ENCODE peak calls at places on chromosome 7, in six cellular contexts. P is NCI-H345; J is stimulated activated CD8-positive, alpha-beta memory T cell treated with anti-CD3 and anti-CD28 coated beads, Interleukin-4, amount 100 ng/mL, for 1 hour; Z is SJSA1; C is osteocyte; O is activated naive CD8-positive, alpha-beta T cell treated with anti-CD3 and anti-CD28 coated beads, Interleukin-2, amount 50 U/mL, for 16 hours. G is an unnamed sample.

GRCh38 chr7:121643320-121643719 is 229.6 kb upstream of the PTPRZ1 start:
- DNase-seq in P (no peak), J (no peak), Z (no peak), C (no peak), O (no peak), G (no peak)

GRCh38 chr7:157480651-157481050 is 143.8 kb downstream of the DNAJB6 start:
- DNase-seq in P (no peak), J (no peak), Z (no peak), C (peak), O (no peak), G (no peak)

GRCh38 chr7:39353615-39354376 is 212.4 kb upstream of the YAE1 start:
- DNase-seq in P (no peak), J (no peak), Z (peak), C (no peak), O (no peak), G (no peak)

GRCh38 chr7:90412458-90413184 is 9.4 kb downstream of the CLDN12 start:
- DNase-seq in P (no peak), J (no peak), Z (no peak), C (no peak), O (no peak), G (no peak)

GRCh38 chr7:55066479-55066878 is 47.7 kb downstream of the EGFR start:
- DNase-seq in P (no peak), J (no peak), Z (peak), C (no peak), O (no peak), G (no peak)

GRCh38 chr7:134435161-134435920 is 23.6 kb downstream of the AKR1B1 start:
- DNase-seq in P (no peak), J (no peak), Z (no peak), C (peak), O (no peak), G (no peak)

GRCh38 chr7:114086491-114086905 is 167.7 kb upstream of the PPP1R3A start:
- DNase-seq in P (peak), J (no peak), Z (no peak), C (no peak), O (no peak), G (no peak)

GRCh38 chr7:102305414-102306268 is 19.0 kb downstream of the SH2B2 start:
- DNase-seq in P (no peak), J (no peak), Z (no peak), C (no peak), O (no peak), G (no peak)

GRCh38 chr7:100694196-100694745 is at the start of gene GIGYF1:
- DNase-seq in P (peak), J (no peak), Z (peak), C (peak), O (no peak), G (peak)

GRCh38 chr7:22810843-22811242 is 11.8 kb downstream of the TOMM7 start:
- DNase-seq in P (no peak), J (no peak), Z (no peak), C (no peak), O (no peak), G (no peak)

GRCh38 chr7:43248961-43249807 is 136.7 kb downstream of the HECW1 start:
- DNase-seq in P (no peak), J (no peak), Z (peak), C (no peak), O (no peak), G (no peak)

GRCh38 chr7:158587425-158588084 is at the start of gene PTPRN2:
- DNase-seq in P (peak), J (peak), Z (peak), C (peak), O (peak), G (peak)

GRCh38 chr7:129163875-129164544 is 19.5 kb downstream of the TSPAN33 start:
- DNase-seq in P (peak), J (no peak), Z (no peak), C (no peak), O (no peak), G (no peak)

GRCh38 chr7:43417455-43417854 is 165.5 kb upstream of the STK17A start:
- DNase-seq in P (no peak), J (no peak), Z (no peak), C (no peak), O (no peak), G (no peak)

GRCh38 chr7:112596981-112597380 is 116.2 kb downstream of the LSMEM1 start:
- DNase-seq in P (no peak), J (no peak), Z (no peak), C (no peak), O (no peak), G (no peak)

GRCh38 chr7:36765605-36766004 is 41.3 kb upstream of the AOAH start:
- DNase-seq in P (no peak), J (no peak), Z (no peak), C (no peak), O (no peak), G (no peak)

GRCh38 chr7:66257481-66257880 is 52.3 kb downstream of the TPST1 start:
- DNase-seq in P (no peak), J (no peak), Z (no peak), C (no peak), O (no peak), G (no peak)

GRCh38 chr7:77188736-77189429 is 10.7 kb downstream of the FGL2 start:
- DNase-seq in P (no peak), J (no peak), Z (no peak), C (no peak), O (no peak), G (no peak)

GRCh38 chr7:121392277-121393004 is 3.7 kb downstream of the FAM3C start:
- DNase-seq in P (no peak), J (no peak), Z (no peak), C (no peak), O (no peak), G (no peak)

GRCh38 chr7:85396676-85397075 is 209.8 kb upstream of the SEMA3D start:
- DNase-seq in P (no peak), J (no peak), Z (no peak), C (no peak), O (no peak), G (no peak)

GRCh38 chr7:33186187-33186586 is 56.8 kb downstream of the BBS9 start:
- DNase-seq in P (no peak), J (no peak), Z (no peak), C (no peak), O (no peak), G (no peak)

GRCh38 chr7:141231018-141231792 is 157.3 kb downstream of the TMEM178B start:
- DNase-seq in P (peak), J (no peak), Z (no peak), C (no peak), O (no peak), G (no peak)

GRCh38 chr7:85103352-85103751 is 83.5 kb downstream of the SEMA3D start:
- DNase-seq in P (no peak), J (no peak), Z (no peak), C (no peak), O (no peak), G (no peak)

GRCh38 chr7:2018786-2019692 is 213.7 kb downstream of the MAD1L1 start:
- DNase-seq in P (no peak), J (no peak), Z (no peak), C (no peak), O (no peak), G (no peak)

GRCh38 chr7:815284-816216 is 16.7 kb upstream of the SUN1 start:
- DNase-seq in P (peak), J (no peak), Z (no peak), C (no peak), O (no peak), G (no peak)

GRCh38 chr7:131056007-131056406 is 271.7 kb upstream of the MKLN1 start:
- DNase-seq in P (no peak), J (no peak), Z (no peak), C (no peak), O (no peak), G (no peak)

GRCh38 chr7:567305-567883 is 47.7 kb upstream of the PDGFA start:
- DNase-seq in P (no peak), J (no peak), Z (no peak), C (no peak), O (no peak), G (no peak)

GRCh38 chr7:17057143-17057509 is 175.3 kb upstream of the AGR3 start:
- DNase-seq in P (no peak), J (no peak), Z (no peak), C (no peak), O (no peak), G (no peak)

GRCh38 chr7:29859491-29860180 is 53.3 kb downstream of the WIPF3 start:
- DNase-seq in P (no peak), J (no peak), Z (no peak), C (no peak), O (no peak), G (no peak)

GRCh38 chr7:115340828-115341227 is 418.9 kb downstream of the MDFIC start:
- DNase-seq in P (no peak), J (no peak), Z (peak), C (no peak), O (no peak), G (no peak)

GRCh38 chr7:8035647-8036518 is 67.3 kb downstream of the GLCCI1 start:
- DNase-seq in P (no peak), J (no peak), Z (no peak), C (no peak), O (no peak), G (no peak)

GRCh38 chr7:66202380-66202779 is 2.8 kb upstream of the TPST1 start:
- DNase-seq in P (no peak), J (no peak), Z (no peak), C (no peak), O (no peak), G (no peak)

GRCh38 chr7:73358590-73359275 is 30.8 kb downstream of the FKBP6 start:
- DNase-seq in P (no peak), J (no peak), Z (no peak), C (no peak), O (no peak), G (no peak)

GRCh38 chr7:30970594-30971094 is 6.9 kb downstream of the GHRHR start:
- DNase-seq in P (peak), J (no peak), Z (no peak), C (peak), O (no peak), G (no peak)

GRCh38 chr7:106231856-106232490 is 52.8 kb downstream of the NAMPT start:
- DNase-seq in P (no peak), J (no peak), Z (no peak), C (no peak), O (no peak), G (no peak)

GRCh38 chr7:26305869-26306665 is 14.4 kb downstream of the SNX10 start:
- DNase-seq in P (no peak), J (no peak), Z (no peak), C (no peak), O (no peak), G (no peak)